ENCODE peak calls at places on chromosomes 16 and 17, in eight cellular contexts. C is choroid plexus epithelial cell; J is AG10803; T is effector memory CD4-positive, alpha-beta T cell; W is OCI-LY7; S is osteoblast; N is CD8-positive, alpha-beta T cell; I is fibroblast of mammary gland. D is an unnamed sample.

GRCh38 chr16:6132121-6132520 is 1034.5 kb upstream of the EEF2KMT start:
- DNase-seq in N (no peak), T (no peak), W (no peak), S (no peak), J (no peak), I (no peak), C (no peak), D (no peak)

GRCh38 chr17:2393184-2393953 is 7.5 kb downstream of the MNT start:
- DNase-seq in S (peak; percentile 98), T (peak; percentile 88), W (peak; percentile 94), J (peak; percentile 75), I (peak; percentile 78), N (peak; percentile 92), C (peak; percentile 87), D (peak; percentile 93)

GRCh38 chr17:60678118-60678444 is 430 bp downstream of the BCAS3 start:
- DNase-seq in T (no peak), N (no peak), J (no peak), W (no peak), C (no peak), I (no peak), S (peak; percentile 48), D (no peak)

GRCh38 chr16:46920402-46921068 is 36.4 kb downstream of the GPT2 start:
- DNase-seq in N (no peak), J (no peak), T (no peak), I (no peak), C (no peak), S (no peak), W (no peak), D (no peak)

GRCh38 chr16:84845496-84846002 is 25.8 kb downstream of the CRISPLD2 start:
- DNase-seq in S (peak; percentile 53), C (no peak), I (no peak), N (no peak), W (no peak), J (no peak), T (no peak), D (no peak)

GRCh38 chr17:9309216-9309615 is 266.4 kb downstream of the STX8 start:
- DNase-seq in W (no peak), S (no peak), I (no peak), J (no peak), N (no peak), T (no peak), C (no peak), D (no peak)

GRCh38 chr17:32323784-32324590 is 18.0 kb downstream of the C17orf75 start:
- DNase-seq in T (no peak), C (peak; percentile 52), I (no peak), N (no peak), S (peak; percentile 92), J (peak; percentile 26), W (no peak), D (peak; percentile 28)

GRCh38 chr16:70466812-70467090 is 12.4 kb downstream of the FCSK start:
- DNase-seq in S (peak; percentile 65), I (no peak), W (no peak), T (no peak), N (no peak), C (no peak), J (no peak), D (no peak)

GRCh38 chr17:31843382-31843780 is 15.7 kb downstream of the COPRS start:
- DNase-seq in J (peak; percentile 49), W (no peak), I (no peak), N (no peak), S (no peak), C (peak; percentile 48), T (no peak), D (no peak)

DNA sequence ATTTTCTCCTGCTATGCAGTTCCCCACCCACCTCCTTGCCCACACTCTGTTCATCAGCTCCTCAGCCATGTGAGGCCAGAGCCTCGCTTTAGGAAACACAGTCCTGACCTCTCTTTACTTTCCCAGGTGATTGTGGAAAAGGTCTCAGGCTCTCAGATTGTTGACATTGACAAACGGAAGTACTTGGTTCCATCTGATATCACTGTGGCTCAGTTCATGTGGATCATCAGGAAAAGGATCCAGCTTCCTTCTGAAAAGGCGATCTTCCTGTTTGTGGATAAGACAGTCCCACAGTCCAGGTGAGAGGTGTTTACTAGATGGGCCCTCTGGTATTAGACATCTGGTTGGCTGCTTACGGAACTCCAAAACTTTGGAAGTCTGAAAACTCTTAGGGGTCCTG is 1.7 kb downstream of the GABARAPL2 start:
- DNase-seq in I (no peak), C (no peak), N (no peak), T (no peak), S (no peak), W (no peak), J (no peak), D (no peak)
- H3K4me3 ChIP-seq in I (no peak overlapping the region), C (no peak overlapping the region), N (no peak overlapping the region), T (no peak overlapping the region), S (no peak overlapping the region), W (no peak overlapping the region), J (peak overlapping the region; percentile 15), D (no peak overlapping the region)

GRCh38 chr16:1537138-1537577 is 3.7 kb downstream of the TMEM204 start:
- DNase-seq in N (no peak), S (peak; percentile 81), J (no peak), C (no peak), T (no peak), I (no peak), W (no peak), D (no peak)

GRCh38 chr16:1536601-1537000 is 3.1 kb downstream of the TMEM204 start:
- DNase-seq in J (no peak), C (no peak), T (no peak), W (no peak), I (no peak), S (peak; percentile 81), N (no peak), D (no peak)

GRCh38 chr16:1539720-1540555 is 6.5 kb downstream of the TMEM204 start:
- DNase-seq in W (no peak), T (no peak), S (no peak), N (no peak), C (no peak), I (no peak), J (no peak), D (no peak)

GRCh38 chr16:1538804-1539520 is 5.5 kb downstream of the TMEM204 start:
- DNase-seq in S (peak; percentile 85), N (peak; percentile 49), I (no peak), J (no peak), W (peak; percentile 35), T (no peak), C (no peak), D (peak; percentile 45)

GRCh38 chr16:1537763-1538289 is 4.4 kb downstream of the TMEM204 start:
- DNase-seq in J (no peak), I (no peak), C (no peak), S (no peak), W (no peak), N (peak; percentile 56), T (no peak), D (no peak)
- H3K4me3 ChIP-seq in J (no peak overlapping the region), I (no peak overlapping the region), C (no peak overlapping the region), S (no peak overlapping the region), W (no peak overlapping the region), N (peak overlapping the region; percentile 46), T (no peak overlapping the region), D (no peak overlapping the region)

DNA sequence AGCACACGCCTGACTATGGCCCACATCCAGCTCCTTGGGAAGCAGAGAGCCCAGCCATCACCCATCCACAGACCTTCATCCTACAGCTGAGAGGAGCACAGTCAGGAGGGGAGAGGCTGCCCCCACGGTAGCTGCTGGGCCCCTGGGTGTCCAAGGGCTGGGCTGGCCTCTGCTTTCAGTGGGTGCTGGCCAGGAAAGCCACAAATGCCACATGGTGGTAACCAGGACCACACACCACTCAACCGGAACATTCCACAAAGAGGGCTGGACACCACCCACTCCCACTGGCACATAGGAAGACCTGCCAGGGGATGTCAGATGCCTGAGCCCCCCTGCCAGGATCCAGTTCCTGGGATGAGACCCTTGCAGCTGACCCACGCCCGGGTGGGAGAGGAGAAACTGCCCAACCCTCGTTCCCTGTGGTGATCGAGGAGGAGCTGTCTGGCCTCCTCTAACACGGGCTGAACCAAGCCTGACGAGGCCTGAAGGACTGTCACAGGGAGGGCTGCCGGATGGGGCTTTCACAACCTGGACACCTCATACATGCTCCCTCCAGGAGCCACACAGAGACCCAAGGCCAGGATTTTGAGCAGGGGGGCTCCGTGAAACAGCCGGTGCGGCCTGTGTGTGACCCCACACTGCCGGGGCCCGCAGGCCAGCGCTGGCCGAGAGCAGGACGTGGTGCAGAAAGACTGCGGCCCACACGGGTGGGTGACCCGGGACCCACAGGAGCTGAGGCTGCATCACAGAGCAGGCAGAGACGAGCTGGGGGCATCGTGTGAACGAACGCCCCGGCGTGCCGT is 30.7 kb downstream of the PIEZO1 start:
- DNase-seq in C (no peak), W (no peak), N (no peak), J (no peak), T (no peak), S (peak; percentile 92), I (no peak), D (no peak)
- H3K4me3 ChIP-seq in C (no peak overlapping the region), W (no peak overlapping the region), N (no peak overlapping the region), J (no peak overlapping the region), T (no peak overlapping the region), S (no peak overlapping the region), I (no peak overlapping the region), D (no peak overlapping the region)

DNA sequence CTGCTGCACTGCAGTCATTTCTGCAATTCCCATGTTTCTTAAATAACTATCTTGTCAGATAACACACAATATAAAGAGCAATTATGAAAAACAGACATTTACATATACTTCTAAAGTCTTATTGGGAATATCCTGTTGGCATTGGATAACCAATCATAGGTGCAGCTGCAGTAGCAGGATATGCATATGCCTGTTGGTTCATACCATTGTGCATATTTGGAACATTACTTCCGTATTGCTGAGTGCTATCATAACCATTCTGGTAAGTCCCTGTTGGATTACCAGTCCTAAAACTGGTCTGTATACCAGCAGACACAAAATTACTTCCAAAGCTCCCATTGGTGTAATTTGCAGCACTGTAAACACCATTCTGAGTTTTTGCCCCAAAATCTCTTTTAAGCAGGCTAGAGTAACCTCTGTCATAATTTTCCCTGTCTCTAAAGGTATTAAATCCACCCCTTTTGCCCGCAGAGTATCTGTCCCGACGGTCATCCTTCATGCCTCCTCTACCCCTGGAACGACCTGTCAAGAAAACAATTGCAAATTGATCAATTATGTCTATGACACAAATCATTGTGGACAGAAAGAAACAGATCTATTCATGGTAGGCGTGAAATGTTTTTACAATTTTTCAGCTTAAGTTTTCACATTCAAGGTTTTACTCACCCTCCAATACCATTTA is 3.1 kb upstream of the POLG2 start:
- DNase-seq in C (peak; percentile 48), N (no peak), J (peak; percentile 50), W (peak; percentile 31), T (no peak), I (peak; percentile 39), S (no peak), D (no peak)
- H3K4me3 ChIP-seq in C (no peak overlapping the region), N (no peak overlapping the region), J (no peak overlapping the region), W (no peak overlapping the region), T (no peak overlapping the region), I (no peak overlapping the region), S (no peak overlapping the region), D (no peak overlapping the region)